ENCODE peak calls at places on chromosomes 3 and 15, in four cellular contexts. S, D, Q and G are unnamed samples.
A peak's percentile ranks its signal among the peaks of the same experiment; 100 is the strongest.

GRCh38 chr15:28868744-28869143 is 17.0 kb upstream of the APBA2 start:
- DNase-seq in S (no peak), D (no peak), Q (no peak), G (no peak)

GRCh38 chr3:46386206-46386605 is 15.5 kb downstream of the CCR5 start:
- DNase-seq in Q (peak; percentile 12), D (peak; percentile 52), S (no peak), G (peak; percentile 98)

GRCh38 chr3:45751537-45752242 is 44.6 kb downstream of the SLC6A20 start:
- DNase-seq in D (peak; percentile 3), Q (no peak), S (no peak), G (no peak)

GRCh38 chr15:45373961-45374360 is 4.4 kb downstream of the GATM start:
- DNase-seq in D (no peak), Q (no peak), S (no peak), G (no peak)

GRCh38 chr3:8635625-8636024 is 9.0 kb downstream of the SSUH2 start:
- DNase-seq in Q (no peak), D (no peak), S (no peak), G (no peak)

GRCh38 chr3:56629044-56629443 is 54.0 kb downstream of the TASOR start:
- DNase-seq in Q (no peak), S (no peak), D (no peak), G (no peak)

GRCh38 chr3:8458711-8459110 is 42.9 kb upstream of the LMCD1 start:
- DNase-seq in S (no peak), Q (peak; percentile 99), D (peak; percentile 95), G (no peak)

GRCh38 chr15:44489464-44489863 is 47.5 kb upstream of the EIF3J start:
- DNase-seq in Q (peak; percentile 91), S (no peak), D (peak; percentile 94), G (peak; percentile 81)

GRCh38 chr3:106963446-106963845 is 413.8 kb upstream of the CCDC54 start:
- DNase-seq in S (no peak), D (peak; percentile 59), Q (peak; percentile 33), G (no peak)

GRCh38 chr15:88949734-88950400 is 36.7 kb upstream of the MFGE8 start:
- DNase-seq in D (no peak), Q (no peak), S (no peak), G (no peak)

GRCh38 chr15:72227720-72228119 is 3.3 kb downstream of the PKM start:
- DNase-seq in Q (no peak), S (no peak), D (no peak), G (no peak)

GRCh38 chr3:42730706-42731420 is 28.3 kb upstream of the HHATL start:
- DNase-seq in Q (no peak), S (no peak), D (no peak), G (no peak)

GRCh38 chr15:73789491-73790240 is 36.5 kb upstream of the INSYN1 start:
- DNase-seq in Q (no peak), S (no peak), D (no peak), G (no peak)

GRCh38 chr15:83565553-83566159 is 88.3 kb upstream of the ADAMTSL3 start:
- DNase-seq in D (peak; percentile 19), S (no peak), Q (peak; percentile 41), G (peak; percentile 53)

GRCh38 chr3:9862391-9863235 is 17.4 kb downstream of the CIDEC start:
- DNase-seq in S (peak; percentile 75), D (no peak), Q (peak; percentile 63), G (no peak)

GRCh38 chr3:42497009-42497731 is 5.3 kb upstream of the VIPR1 start:
- DNase-seq in Q (peak; percentile 44), D (peak; percentile 19), S (peak; percentile 1), G (no peak)

GRCh38 chr3:60755094-60755493 is 496.2 kb downstream of the FHIT start:
- DNase-seq in S (no peak), D (no peak), Q (no peak), G (peak; percentile 6)

GRCh38 chr3:13039286-13039896 is 33.8 kb downstream of the IQSEC1 start:
- DNase-seq in D (no peak), S (no peak), Q (no peak), G (no peak)

GRCh38 chr15:43903864-43904290 is 77.1 kb downstream of the WDR76 start:
- DNase-seq in S (peak; percentile 20), Q (peak; percentile 65), D (peak; percentile 58), G (peak; percentile 61)

GRCh38 chr3:47380026-47380600 is 708 bp upstream of the PTPN23 start:
- DNase-seq in Q (no peak), D (no peak), S (no peak), G (no peak)

GRCh38 chr3:126493731-126494130 is 18.0 kb upstream of the ZXDC start:
- DNase-seq in Q (no peak), S (no peak), D (no peak), G (no peak)

GRCh38 chr3:23959147-23959900 is 14.2 kb downstream of the NR1D2 start:
- DNase-seq in Q (peak; percentile 94), D (peak; percentile 95), S (no peak), G (peak; percentile 93)

GRCh38 chr3:100706365-100706764 is 2.9 kb upstream of the TFG start:
- DNase-seq in S (no peak), Q (peak; percentile 20), D (peak; percentile 13), G (no peak)

GRCh38 chr3:100710355-100711198 is 1.3 kb downstream of the TFG start:
- DNase-seq in D (peak; percentile 77), Q (peak; percentile 75), S (no peak), G (peak; percentile 83)

GRCh38 chr3:100708989-100709839 is at the start of gene TFG:
- DNase-seq in S (peak; percentile 98), D (peak; percentile 99), Q (peak; percentile 99), G (peak; percentile 99)

GRCh38 chr3:100708644-100708988 is 678 bp upstream of the TFG start:
- DNase-seq in Q (no peak), S (no peak), D (no peak), G (peak; percentile 74)

GRCh38 chr3:100709840-100710235 is 544 bp downstream of the TFG start:
- DNase-seq in Q (peak; percentile 37), S (peak; percentile 26), D (peak; percentile 20), G (peak; percentile 34)
- TF ChIP-seq CTCF in Q (no peak), S (no peak), D (peak; percentile 14), G (peak; percentile 2)

GRCh38 chr15:38474155-38474757 is 20.3 kb downstream of the FAM98B start:
- DNase-seq in D (peak; percentile 82), Q (peak; percentile 65), S (no peak), G (peak; percentile 81)
- TF ChIP-seq CTCF in D (peak; percentile 83), Q (peak; percentile 76), S (peak; percentile 18), G (peak; percentile 86)

GRCh38 chr15:100910119-100910518 is 9.0 kb upstream of the LRRK1 start:
- DNase-seq in D (no peak), Q (no peak), S (no peak), G (no peak)
- TF ChIP-seq CTCF in D (no peak), Q (peak; percentile 26), S (no peak), G (peak; percentile 21)

DNA sequence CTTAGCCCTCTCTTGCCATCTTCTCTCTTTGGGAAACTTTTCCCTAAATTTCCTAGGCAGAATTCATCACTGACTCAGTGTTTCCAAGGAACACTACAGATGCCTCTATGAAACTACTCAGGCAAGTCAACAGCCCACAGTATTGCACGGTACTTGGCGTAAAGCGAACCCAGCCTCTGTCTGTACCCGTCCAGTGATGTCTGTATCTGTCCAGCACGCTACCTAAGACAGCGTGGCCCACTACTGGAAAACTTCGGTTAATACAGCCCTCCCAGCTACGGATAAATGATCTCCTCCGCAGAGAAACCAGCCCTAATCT is 467 bp downstream of the SKIC8 start:
- DNase-seq in S (no peak), D (peak; percentile 20), Q (peak; percentile 37), G (peak; percentile 51)
- TF ChIP-seq CTCF in S (no peak), D (no peak), Q (no peak), G (peak; percentile 6)

DNA sequence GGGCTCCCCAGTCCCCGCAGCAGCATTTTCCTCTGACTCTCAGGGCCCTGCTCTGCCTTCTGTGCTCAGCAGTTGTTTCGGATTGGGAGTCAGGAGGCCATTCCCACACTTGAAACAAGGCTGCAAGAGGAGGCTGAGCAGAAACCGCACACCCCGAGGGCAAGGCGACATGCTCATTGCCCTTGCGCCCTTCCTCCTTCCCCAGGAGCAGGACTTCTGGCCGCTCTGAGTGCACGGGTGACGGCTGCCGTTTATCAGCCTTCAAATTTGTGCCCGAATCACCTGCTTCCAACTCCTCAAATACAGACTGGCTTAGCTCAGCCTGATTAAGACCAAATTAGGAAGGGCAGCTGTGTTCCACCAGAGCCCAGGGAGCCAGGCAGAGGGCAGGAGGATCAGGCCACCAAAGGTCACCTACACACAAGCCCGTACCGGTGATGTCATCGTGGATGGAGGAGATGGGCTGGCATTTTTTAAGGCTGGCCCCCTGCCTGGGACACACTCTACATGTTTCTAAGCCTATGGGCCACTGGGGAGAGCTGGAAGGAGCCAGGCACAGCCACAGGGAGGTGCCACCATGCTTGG is 38.1 kb downstream of the TM2D3 start:
- DNase-seq in D (no peak), S (no peak), Q (no peak), G (no peak)
- TF ChIP-seq CTCF in D (no peak), S (no peak), Q (no peak), G (no peak)

DNA sequence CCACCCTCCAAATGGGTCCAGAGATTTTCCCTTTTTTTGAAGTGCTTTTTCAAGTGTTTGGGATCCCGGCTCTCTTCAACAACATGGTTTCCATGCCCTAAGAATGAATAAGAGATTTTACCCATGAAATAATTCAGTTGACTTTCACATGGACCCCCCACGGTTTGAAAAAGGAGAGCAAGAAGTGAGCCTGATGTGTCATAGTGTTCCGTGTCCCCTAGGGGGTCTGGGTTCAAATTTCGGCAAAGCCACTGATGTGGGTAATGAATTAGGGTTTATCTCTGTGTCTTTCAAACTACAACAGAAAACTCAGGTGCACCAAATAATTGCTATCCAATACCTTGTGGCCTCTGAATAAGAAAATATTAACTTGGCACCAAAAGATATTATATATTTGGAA is 2.9 kb downstream of the BOC start:
- DNase-seq in Q (peak; percentile 12), D (no peak), S (no peak), G (no peak)
- TF ChIP-seq CTCF in Q (no peak), D (no peak), S (no peak), G (no peak)